ENCODE peak calls at places on chromosome 22, in six cellular contexts. C is HCEC 1CT; R is central memory CD4-positive, alpha-beta T cell; V is KG1; U is testis; P is nephron progenitor cell. L is an unnamed sample.

GRCh38 chr22:49971232-49972162 is 10.9 kb downstream of the PIM3 start:
- DNase-seq in C (peak), R (no peak), V (no peak), U (peak), P (peak), L (no peak)

GRCh38 chr22:46390652-46391301 is 55.3 kb downstream of the TRMU start:
- DNase-seq in C (peak), R (no peak), V (no peak), U (peak), P (no peak), L (peak)

GRCh38 chr22:26334232-26334631 is 94.8 kb upstream of the ASPHD2 start:
- DNase-seq in C (no peak), R (no peak), V (no peak), U (no peak), P (no peak), L (no peak)

GRCh38 chr22:39242809-39243442 is 1.9 kb downstream of the PDGFB start:
- DNase-seq in C (no peak), R (peak), V (no peak), U (no peak), P (no peak), L (peak)

GRCh38 chr22:46697811-46698515 is 40.1 kb downstream of the CERK start:
- DNase-seq in C (no peak), R (no peak), V (no peak), U (no peak), P (no peak), L (no peak)

GRCh38 chr22:19872779-19873137 is 18.1 kb upstream of the GNB1L start:
- DNase-seq in C (no peak), R (no peak), V (no peak), U (no peak), P (no peak), L (no peak)

GRCh38 chr22:48405741-48406140 is 1421.9 kb downstream of the BRD1 start:
- DNase-seq in C (no peak), R (no peak), V (no peak), U (no peak), P (no peak), L (no peak)

GRCh38 chr22:37190262-37190780 is 2.3 kb upstream of the C1QTNF6 start:
- DNase-seq in C (no peak), R (no peak), V (no peak), U (no peak), P (no peak), L (no peak)